ENCODE peak calls at places on chromosomes 4 and X, in eight cellular contexts. One of them, this sample, is unnamed.

GRCh38 chrX:12065251-12065650 is 73.0 kb upstream of the FRMPD4 start:
- DNase-seq in A549: peak; percentile 25
- DNase-seq in transverse colon: no peak
- DNase-seq in tibial nerve: no peak
- DNase-seq in esophagus muscularis mucosa: no peak
- DNase-seq in H1: peak; percentile 3
- DNase-seq in heart left ventricle: no peak
- DNase-seq in adrenal gland: no peak
- DNase-seq in this sample: no peak

GRCh38 chr4:11743236-11743635 is 314.5 kb upstream of the HS3ST1 start:
- DNase-seq in A549: no peak
- DNase-seq in transverse colon: no peak
- DNase-seq in tibial nerve: no peak
- DNase-seq in esophagus muscularis mucosa: no peak
- DNase-seq in H1: no peak
- DNase-seq in heart left ventricle: no peak
- DNase-seq in adrenal gland: no peak
- DNase-seq in this sample: no peak

GRCh38 chrX:26783512-26784225 is 567.7 kb downstream of the MAGEB5 start:
- DNase-seq in A549: peak; percentile 40
- DNase-seq in transverse colon: no peak
- DNase-seq in tibial nerve: no peak
- DNase-seq in esophagus muscularis mucosa: no peak
- DNase-seq in H1: peak; percentile 17
- DNase-seq in heart left ventricle: no peak
- DNase-seq in adrenal gland: peak; percentile 36
- DNase-seq in this sample: peak; percentile 38

GRCh38 chrX:12227412-12228041 is 89.3 kb downstream of the FRMPD4 start:
- DNase-seq in A549: no peak
- DNase-seq in transverse colon: no peak
- DNase-seq in tibial nerve: no peak
- DNase-seq in esophagus muscularis mucosa: no peak
- DNase-seq in H1: no peak
- DNase-seq in heart left ventricle: no peak
- DNase-seq in adrenal gland: no peak
- DNase-seq in this sample: no peak

GRCh38 chrX:128816919-128817318 is 706.4 kb downstream of the SMARCA1 start:
- DNase-seq in A549: no peak
- DNase-seq in transverse colon: no peak
- DNase-seq in tibial nerve: no peak
- DNase-seq in esophagus muscularis mucosa: no peak
- DNase-seq in H1: no peak
- DNase-seq in heart left ventricle: no peak
- DNase-seq in adrenal gland: no peak
- DNase-seq in this sample: no peak

GRCh38 chr4:88003261-88003660 is 4.2 kb upstream of the PKD2 start:
- DNase-seq in A549: no peak
- DNase-seq in transverse colon: no peak
- DNase-seq in tibial nerve: no peak
- DNase-seq in esophagus muscularis mucosa: no peak
- DNase-seq in H1: no peak
- DNase-seq in heart left ventricle: no peak
- DNase-seq in adrenal gland: no peak
- DNase-seq in this sample: no peak

GRCh38 chr4:24102621-24103020 is 212.8 kb upstream of the PPARGC1A start:
- DNase-seq in A549: no peak
- DNase-seq in transverse colon: no peak
- DNase-seq in tibial nerve: no peak
- DNase-seq in esophagus muscularis mucosa: no peak
- DNase-seq in H1: no peak
- DNase-seq in heart left ventricle: no peak
- DNase-seq in adrenal gland: no peak
- DNase-seq in this sample: no peak

GRCh38 chr4:99219072-99219471 is at the start of gene ADH6:
- DNase-seq in A549: no peak
- DNase-seq in transverse colon: peak; percentile 39
- DNase-seq in tibial nerve: no peak
- DNase-seq in esophagus muscularis mucosa: no peak
- DNase-seq in H1: no peak
- DNase-seq in heart left ventricle: no peak
- DNase-seq in adrenal gland: no peak
- DNase-seq in this sample: no peak

GRCh38 chr4:2366252-2367192 is 51.9 kb downstream of the ZFYVE28 start:
- DNase-seq in A549: no peak
- DNase-seq in transverse colon: no peak
- DNase-seq in tibial nerve: no peak
- DNase-seq in esophagus muscularis mucosa: no peak
- DNase-seq in H1: no peak
- DNase-seq in heart left ventricle: no peak
- DNase-seq in adrenal gland: peak; percentile 68
- DNase-seq in this sample: no peak

GRCh38 chr4:38044060-38044459 is 83.9 kb downstream of the PTTG2 start:
- DNase-seq in A549: no peak
- DNase-seq in transverse colon: no peak
- DNase-seq in tibial nerve: no peak
- DNase-seq in esophagus muscularis mucosa: no peak
- DNase-seq in H1: no peak
- DNase-seq in heart left ventricle: no peak
- DNase-seq in adrenal gland: no peak
- DNase-seq in this sample: no peak

GRCh38 chr4:150423074-150423473 is 158.9 kb upstream of the MAB21L2 start:
- DNase-seq in A549: no peak
- DNase-seq in transverse colon: no peak
- DNase-seq in tibial nerve: no peak
- DNase-seq in esophagus muscularis mucosa: no peak
- DNase-seq in H1: no peak
- DNase-seq in heart left ventricle: no peak
- DNase-seq in adrenal gland: no peak
- DNase-seq in this sample: no peak

GRCh38 chrX:8955521-8955920 is 78.4 kb downstream of the FAM9B start:
- DNase-seq in A549: no peak
- DNase-seq in transverse colon: no peak
- DNase-seq in tibial nerve: no peak
- DNase-seq in esophagus muscularis mucosa: no peak
- DNase-seq in H1: no peak
- DNase-seq in heart left ventricle: no peak
- DNase-seq in adrenal gland: no peak
- DNase-seq in this sample: no peak

GRCh38 chr4:186104114-186104894 is at the start of gene FAM149A:
- DNase-seq in A549: no peak
- DNase-seq in transverse colon: peak; percentile 87
- DNase-seq in tibial nerve: no peak
- DNase-seq in esophagus muscularis mucosa: no peak
- DNase-seq in H1: no peak
- DNase-seq in heart left ventricle: peak; percentile 31
- DNase-seq in adrenal gland: peak; percentile 29
- DNase-seq in this sample: no peak

GRCh38 chrX:18886344-18887161 is 97.4 kb downstream of the PHKA2 start:
- DNase-seq in A549: peak; percentile 84
- DNase-seq in transverse colon: peak; percentile 81
- DNase-seq in tibial nerve: peak; percentile 51
- DNase-seq in esophagus muscularis mucosa: peak; percentile 92
- DNase-seq in H1: no peak
- DNase-seq in heart left ventricle: peak; percentile 77
- DNase-seq in adrenal gland: peak; percentile 95
- DNase-seq in this sample: peak; percentile 61

GRCh38 chr4:94819371-94819770 is 61.6 kb downstream of the BMPR1B start:
- DNase-seq in A549: no peak
- DNase-seq in transverse colon: no peak
- DNase-seq in tibial nerve: no peak
- DNase-seq in esophagus muscularis mucosa: no peak
- DNase-seq in H1: no peak
- DNase-seq in heart left ventricle: no peak
- DNase-seq in adrenal gland: no peak
- DNase-seq in this sample: no peak

GRCh38 chr4:181301735-181302380 is 941.3 kb upstream of the TENM3 start:
- DNase-seq in A549: peak; percentile 36
- DNase-seq in transverse colon: peak; percentile 57
- DNase-seq in tibial nerve: no peak
- DNase-seq in esophagus muscularis mucosa: no peak
- DNase-seq in H1: no peak
- DNase-seq in heart left ventricle: no peak
- DNase-seq in adrenal gland: no peak
- DNase-seq in this sample: peak; percentile 65

GRCh38 chr4:138438608-138439007 is 196.5 kb upstream of the SLC7A11 start:
- DNase-seq in A549: no peak
- DNase-seq in transverse colon: no peak
- DNase-seq in tibial nerve: no peak
- DNase-seq in esophagus muscularis mucosa: no peak
- DNase-seq in H1: no peak
- DNase-seq in heart left ventricle: no peak
- DNase-seq in adrenal gland: no peak
- DNase-seq in this sample: no peak

GRCh38 chr4:16045687-16046086 is 38.1 kb downstream of the PROM1 start:
- DNase-seq in A549: no peak
- DNase-seq in transverse colon: no peak
- DNase-seq in tibial nerve: no peak
- DNase-seq in esophagus muscularis mucosa: no peak
- DNase-seq in H1: no peak
- DNase-seq in heart left ventricle: no peak
- DNase-seq in adrenal gland: no peak
- DNase-seq in this sample: no peak

GRCh38 chrX:10203617-10204016 is 46.8 kb downstream of the CLCN4 start:
- DNase-seq in A549: no peak
- DNase-seq in transverse colon: no peak
- DNase-seq in tibial nerve: no peak
- DNase-seq in esophagus muscularis mucosa: no peak
- DNase-seq in H1: no peak
- DNase-seq in heart left ventricle: no peak
- DNase-seq in adrenal gland: no peak
- DNase-seq in this sample: no peak

GRCh38 chrX:42151808-42152207 is 228.5 kb upstream of the CASK start:
- DNase-seq in A549: no peak
- DNase-seq in transverse colon: no peak
- DNase-seq in tibial nerve: no peak
- DNase-seq in esophagus muscularis mucosa: no peak
- DNase-seq in H1: no peak
- DNase-seq in heart left ventricle: no peak
- DNase-seq in adrenal gland: no peak
- DNase-seq in this sample: no peak

GRCh38 chr4:40301592-40301991 is 33.5 kb upstream of the CHRNA9 start:
- DNase-seq in A549: no peak
- DNase-seq in transverse colon: peak; percentile 64
- DNase-seq in tibial nerve: no peak
- DNase-seq in esophagus muscularis mucosa: no peak
- DNase-seq in H1: no peak
- DNase-seq in heart left ventricle: no peak
- DNase-seq in adrenal gland: no peak
- DNase-seq in this sample: no peak
- TF ChIP-seq POLR2A in A549: no peak
- TF ChIP-seq POLR2A in transverse colon: no peak
- TF ChIP-seq POLR2A in tibial nerve: no peak
- TF ChIP-seq POLR2A in esophagus muscularis mucosa: no peak
- TF ChIP-seq POLR2A in H1: no peak
- TF ChIP-seq POLR2A in heart left ventricle: no peak
- TF ChIP-seq POLR2A in adrenal gland: no peak
- TF ChIP-seq POLR2A in this sample: no peak

GRCh38 chr4:74364649-74365491 is at the start of gene EREG:
- DNase-seq in A549: peak; percentile 88
- DNase-seq in transverse colon: peak; percentile 30
- DNase-seq in tibial nerve: no peak
- DNase-seq in esophagus muscularis mucosa: no peak
- DNase-seq in H1: peak; percentile 50
- DNase-seq in heart left ventricle: peak; percentile 8
- DNase-seq in adrenal gland: no peak
- DNase-seq in this sample: peak; percentile 39
- TF ChIP-seq POLR2A in A549: peak; percentile 90
- TF ChIP-seq POLR2A in transverse colon: no peak
- TF ChIP-seq POLR2A in tibial nerve: no peak
- TF ChIP-seq POLR2A in esophagus muscularis mucosa: no peak
- TF ChIP-seq POLR2A in H1: no peak
- TF ChIP-seq POLR2A in heart left ventricle: no peak
- TF ChIP-seq POLR2A in adrenal gland: no peak
- TF ChIP-seq POLR2A in this sample: peak; percentile 45

GRCh38 chr4:139734875-139735380 is 69.3 kb downstream of the MGST2 start:
- DNase-seq in A549: no peak
- DNase-seq in transverse colon: peak; percentile 74
- DNase-seq in tibial nerve: peak; percentile 71
- DNase-seq in esophagus muscularis mucosa: peak; percentile 95
- DNase-seq in H1: peak; percentile 54
- DNase-seq in heart left ventricle: peak; percentile 92
- DNase-seq in adrenal gland: peak; percentile 90
- DNase-seq in this sample: peak; percentile 75
- TF ChIP-seq POLR2A in A549: no peak
- TF ChIP-seq POLR2A in transverse colon: no peak
- TF ChIP-seq POLR2A in tibial nerve: peak; percentile 40
- TF ChIP-seq POLR2A in esophagus muscularis mucosa: no peak
- TF ChIP-seq POLR2A in H1: no peak
- TF ChIP-seq POLR2A in heart left ventricle: no peak
- TF ChIP-seq POLR2A in adrenal gland: peak; percentile 58
- TF ChIP-seq POLR2A in this sample: no peak

DNA sequence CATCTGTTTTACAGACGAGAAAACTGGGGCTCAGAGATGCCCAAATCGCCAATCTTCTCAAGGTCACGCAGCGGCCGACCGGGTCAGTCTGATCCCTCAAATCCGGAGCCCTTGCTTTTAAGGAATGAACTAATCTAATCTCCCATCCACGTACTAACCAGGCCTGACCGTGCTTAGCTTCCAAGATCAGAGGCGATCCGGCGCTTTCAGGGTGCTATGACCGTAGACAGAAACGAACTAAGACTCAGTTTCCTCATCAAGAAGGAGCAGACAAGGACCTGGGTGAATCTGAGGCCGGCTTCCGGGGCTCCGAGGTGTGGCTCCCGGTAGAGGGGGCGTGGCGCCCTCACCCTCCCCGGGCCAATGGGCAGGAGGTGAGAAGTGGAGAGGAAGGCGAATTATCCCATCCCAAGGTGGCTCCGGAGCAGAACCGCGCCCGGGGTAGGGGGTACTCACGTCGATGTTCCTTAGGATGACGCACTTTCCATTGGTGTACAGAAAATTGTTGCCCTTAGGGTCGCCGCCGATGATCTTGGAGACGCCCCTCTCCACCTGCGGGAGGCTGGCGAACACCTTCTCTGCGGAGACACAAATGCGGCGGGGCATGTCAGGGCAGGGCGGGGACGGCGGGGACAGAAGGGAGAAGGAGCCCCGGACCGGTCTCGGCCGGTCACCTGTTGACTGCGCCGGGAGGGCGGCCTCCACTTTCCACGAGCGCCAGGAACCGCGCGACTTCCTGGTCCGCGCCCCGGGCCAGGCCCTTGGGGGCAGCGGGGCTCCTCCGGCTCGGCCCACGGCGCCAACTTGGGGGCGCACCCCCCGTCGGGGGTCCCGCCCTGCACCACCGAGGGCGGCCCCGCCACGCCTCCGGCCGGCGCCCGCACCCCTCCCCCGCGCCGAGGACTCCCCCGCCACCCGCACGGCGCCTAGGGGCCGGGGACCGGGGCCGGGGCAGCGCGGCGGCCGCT is 658 bp downstream of the WDR1 start:
- DNase-seq in A549: peak; percentile 52
- DNase-seq in transverse colon: peak; percentile 87
- DNase-seq in tibial nerve: no peak
- DNase-seq in esophagus muscularis mucosa: no peak
- DNase-seq in H1: no peak
- DNase-seq in heart left ventricle: peak; percentile 59
- DNase-seq in adrenal gland: peak; percentile 41
- DNase-seq in this sample: peak; percentile 78
- TF ChIP-seq POLR2A in A549: no peak
- TF ChIP-seq POLR2A in transverse colon: peak; percentile 54
- TF ChIP-seq POLR2A in tibial nerve: no peak
- TF ChIP-seq POLR2A in esophagus muscularis mucosa: no peak
- TF ChIP-seq POLR2A in H1: no peak
- TF ChIP-seq POLR2A in heart left ventricle: no peak
- TF ChIP-seq POLR2A in adrenal gland: no peak
- TF ChIP-seq POLR2A in this sample: peak; percentile 12

This sample was measured in erythroblast.